ENCODE peak calls at places on chromosomes 16 and 17, in six cellular contexts. N is HCT116, P is stomach, K is transverse colon, L is vagina, Z is SK-N-SH. O is an unnamed sample.
A peak's percentile ranks its signal among the peaks of the same experiment; 100 is the strongest.

GRCh38 chr16:6335072-6335471 is 997.6 kb upstream of the RBFOX1 start:
- DNase-seq in Z (peak; percentile 34), N (no peak), P (no peak), L (no peak), K (no peak), O (no peak)

GRCh38 chr16:24146523-24146922 is 109.6 kb upstream of the CACNG3 start:
- DNase-seq in P (no peak), N (no peak), Z (no peak), K (no peak), L (no peak), O (no peak)

GRCh38 chr16:85707528-85708095 is 18.9 kb upstream of the GINS2 start:
- DNase-seq in K (peak; percentile 34), P (no peak), L (no peak), Z (no peak), N (no peak), O (peak; percentile 29)

GRCh38 chr16:29012913-29013641 is 28.2 kb downstream of the LAT start:
- DNase-seq in L (no peak), K (no peak), Z (no peak), P (no peak), N (no peak), O (no peak)

GRCh38 chr17:59796785-59797205 is 89.3 kb downstream of the VMP1 start:
- DNase-seq in N (no peak), L (no peak), Z (no peak), K (no peak), P (no peak), O (no peak)

GRCh38 chr16:51306116-51306515 is 155.0 kb upstream of the SALL1 start:
- DNase-seq in P (no peak), K (no peak), Z (no peak), L (no peak), N (no peak), O (no peak)

GRCh38 chr17:63950940-63951907 is 19.1 kb upstream of the CD79B start:
- DNase-seq in P (peak; percentile 71), Z (no peak), N (peak; percentile 58), K (peak; percentile 75), L (no peak), O (peak; percentile 44)

GRCh38 chr16:49494386-49495150 is 121.0 kb downstream of the C16orf78 start:
- DNase-seq in K (no peak), N (no peak), P (no peak), Z (no peak), L (no peak), O (no peak)

GRCh38 chr17:48852251-48852650 is 21.4 kb downstream of the CALCOCO2 start:
- DNase-seq in K (no peak), Z (no peak), L (no peak), N (no peak), P (no peak), O (no peak)

GRCh38 chr17:64223931-64224657 is 39.0 kb downstream of the TEX2 start:
- DNase-seq in K (no peak), L (no peak), N (no peak), P (no peak), Z (no peak), O (no peak)

GRCh38 chr16:8088820-8089338 is 501.4 kb downstream of the TMEM114 start:
- DNase-seq in P (no peak), N (no peak), L (no peak), Z (no peak), K (no peak), O (no peak)

GRCh38 chr17:72952220-72952619 is 140.3 kb downstream of the SLC39A11 start:
- DNase-seq in P (no peak), N (no peak), L (no peak), K (no peak), Z (no peak), O (no peak)

GRCh38 chr17:61403846-61404701 is 4.4 kb downstream of the TBX2 start:
- DNase-seq in Z (no peak), L (no peak), P (no peak), K (no peak), N (no peak), O (no peak)

GRCh38 chr16:56400458-56400857 is 24.9 kb downstream of the AMFR start:
- DNase-seq in N (no peak), L (no peak), P (no peak), Z (no peak), K (no peak), O (no peak)

GRCh38 chr16:70638814-70639792 is 7.3 kb upstream of the IL34 start:
- DNase-seq in Z (peak; percentile 67), N (no peak), P (no peak), K (peak; percentile 31), L (no peak), O (no peak)

GRCh38 chr17:21379080-21379711 is 3.0 kb downstream of the KCNJ12 start:
- DNase-seq in Z (no peak), L (no peak), K (peak; percentile 84), P (peak; percentile 94), N (no peak), O (no peak)

GRCh38 chr17:49224198-49224996 is 6.2 kb downstream of the PHOSPHO1 start:
- DNase-seq in Z (peak; percentile 50), N (no peak), K (peak; percentile 52), L (no peak), P (peak; percentile 46), O (peak; percentile 10)

GRCh38 chr17:62033317-62033716 is 31.8 kb downstream of the MED13 start:
- DNase-seq in K (no peak), N (no peak), Z (no peak), L (no peak), P (no peak), O (no peak)

GRCh38 chr17:50087246-50087911 is 7.8 kb upstream of the PDK2 start:
- DNase-seq in N (peak; percentile 57), K (peak; percentile 78), Z (peak; percentile 97), L (no peak), P (peak; percentile 79), O (peak; percentile 53)

GRCh38 chr17:78159575-78160158 is 8.7 kb upstream of the SYNGR2 start:
- DNase-seq in P (no peak), L (no peak), Z (no peak), N (no peak), K (no peak), O (peak; percentile 68)

DNA sequence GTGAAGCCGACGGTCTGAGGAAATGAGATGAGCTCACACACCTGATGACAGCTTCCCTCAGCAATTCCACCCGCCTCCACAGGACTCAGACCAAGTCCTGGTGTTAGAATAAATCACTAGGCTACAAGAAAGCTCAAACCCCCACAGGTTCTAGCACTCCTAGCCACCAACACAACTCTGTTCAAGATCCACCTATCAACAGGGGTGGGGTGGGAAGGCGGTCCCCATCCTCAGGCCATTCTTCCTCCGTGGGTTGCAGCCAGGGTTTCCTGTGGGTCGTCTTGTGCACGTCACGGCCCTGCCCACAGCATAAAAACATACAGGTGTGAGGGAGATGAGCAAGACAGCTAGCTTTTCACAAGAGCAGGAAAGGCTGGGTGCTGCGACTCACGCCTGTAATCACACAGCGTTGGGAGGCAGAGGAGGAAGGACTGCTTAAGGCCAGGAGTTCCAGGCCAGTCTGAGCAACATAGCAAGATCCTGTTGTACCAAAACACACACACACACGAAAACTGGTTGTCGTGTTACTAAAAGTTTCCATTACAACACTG is 81.1 kb downstream of the ANKRD11 start:
- DNase-seq in K (peak; percentile 38), Z (no peak), N (no peak), P (no peak), L (no peak), O (no peak)
- H3K27ac ChIP-seq in K (no peak overlapping the region), Z (peak overlapping the region; percentile 7), N (peak overlapping the region; percentile 7), P (peak overlapping the region; percentile 22), L (no peak overlapping the region), O (no peak overlapping the region)

DNA sequence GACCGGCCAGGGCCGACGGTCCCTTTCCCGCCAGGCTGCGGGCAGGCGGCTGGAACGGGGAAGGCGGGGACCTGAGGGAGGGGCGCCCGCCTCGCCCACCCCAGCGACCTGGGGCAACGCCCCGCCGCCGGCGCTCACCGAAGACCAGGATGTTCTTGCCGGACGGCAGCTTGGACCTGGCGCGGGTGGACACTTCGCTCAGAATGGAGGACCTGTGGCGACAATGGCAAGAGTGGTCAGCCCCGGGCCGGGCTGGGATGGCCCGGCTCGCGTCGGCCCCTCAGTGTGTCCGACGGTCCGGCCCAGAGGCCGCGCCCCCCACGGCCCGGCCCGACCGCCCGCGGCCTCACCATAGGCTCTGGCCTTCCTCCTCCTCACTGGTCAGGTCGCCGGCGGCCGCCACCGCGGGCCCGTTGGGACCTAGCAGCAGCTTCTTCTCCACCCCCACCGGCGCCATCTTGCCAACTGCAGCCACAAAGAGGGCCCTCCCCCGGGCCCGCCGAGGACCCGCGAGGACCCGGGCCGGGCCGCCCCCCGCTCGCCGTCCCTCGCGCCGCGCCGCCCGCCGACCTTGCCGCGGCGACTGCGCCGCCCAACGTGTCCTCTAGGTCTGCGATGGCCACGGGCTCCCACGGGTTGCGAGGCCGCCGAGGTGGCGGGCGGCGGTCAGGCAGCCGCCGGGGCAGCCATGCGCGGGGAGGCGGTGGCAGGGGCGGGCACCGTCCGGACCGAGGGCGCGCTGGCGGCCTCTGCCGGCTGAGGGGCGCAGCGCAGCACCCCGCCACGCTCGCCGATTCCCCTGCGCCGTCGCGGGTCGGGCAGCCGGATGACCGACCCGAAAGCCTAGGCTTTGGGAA is at the start of gene DYNC1LI2:
- DNase-seq in P (peak; percentile 78), Z (peak; percentile 98), K (peak; percentile 77), L (no peak), N (peak; percentile 34), O (peak; percentile 58)
- TF ChIP-seq POLR2AphosphoS5 in P (no peak), Z (peak; percentile 73), K (no peak), L (peak; percentile 35), N (peak; percentile 78), O (no peak)

GRCh38 chr17:45031231-45032149 is 19.9 kb downstream of the DCAKD start:
- DNase-seq in Z (peak; percentile 90), N (no peak), L (no peak), K (no peak), P (no peak), O (no peak)
- H3K27ac ChIP-seq in Z (peak overlapping the region; percentile 96), N (no peak overlapping the region), L (no peak overlapping the region), K (no peak overlapping the region), P (no peak overlapping the region), O (no peak overlapping the region)

GRCh38 chr17:8668181-8668740 is 37.7 kb upstream of the MYH10 start:
- DNase-seq in P (no peak), L (no peak), K (no peak), Z (no peak), N (no peak), O (no peak)

GRCh38 chr17:8665681-8666080 is 35.2 kb upstream of the MYH10 start:
- DNase-seq in P (no peak), Z (no peak), N (no peak), K (no peak), L (no peak), O (no peak)

GRCh38 chr17:8662973-8663372 is 32.4 kb upstream of the MYH10 start:
- DNase-seq in K (no peak), N (no peak), L (no peak), P (no peak), Z (no peak), O (no peak)

GRCh38 chr17:8662076-8662831 is 31.7 kb upstream of the MYH10 start:
- DNase-seq in Z (no peak), L (no peak), N (no peak), K (no peak), P (no peak), O (no peak)

DNA sequence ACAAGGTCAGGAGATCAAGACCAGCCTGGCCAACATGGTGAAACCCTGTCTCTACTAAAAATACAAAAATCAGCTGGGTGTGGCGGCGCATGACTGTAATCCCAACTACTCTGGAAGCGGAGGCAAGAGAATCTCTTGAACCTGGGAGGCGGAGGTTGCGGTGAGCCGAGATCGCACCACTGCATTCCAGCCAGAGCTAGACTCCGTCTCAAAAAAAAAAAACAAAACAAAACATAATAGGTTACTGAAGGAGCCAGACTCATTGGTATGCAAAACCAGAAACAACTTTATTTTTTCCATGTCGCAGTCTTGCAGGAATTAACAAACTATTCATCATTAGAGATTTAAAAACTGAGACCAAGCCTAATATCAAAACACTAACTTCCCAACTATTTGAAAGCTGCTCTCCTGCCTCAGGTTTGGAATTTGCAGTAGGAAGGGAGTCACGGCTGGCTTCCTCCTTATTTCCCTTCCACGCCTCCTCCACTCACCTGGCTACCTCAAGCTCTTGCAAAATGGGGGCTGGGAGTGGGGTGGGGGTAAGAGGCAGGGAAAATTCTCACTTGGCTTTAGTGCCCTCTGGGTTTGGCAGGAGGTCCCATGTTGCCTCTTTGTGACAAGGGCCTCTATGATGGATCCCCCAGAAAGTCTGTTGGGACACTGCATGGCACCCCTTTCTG is 34.0 kb upstream of the MYH10 start:
- DNase-seq in K (no peak), L (no peak), Z (no peak), P (no peak), N (no peak), O (no peak)
- TF ChIP-seq POLR2AphosphoS5 in K (no peak), L (no peak), Z (no peak), P (no peak), N (no peak), O (no peak)